ENCODE peak calls at places on chromosome 5, in six cellular contexts. O, Q, N, Y, T and I are unnamed samples.

GRCh38 chr5:143471666-143472411 is 68.4 kb upstream of the NR3C1 start:
- DNase-seq in O (no peak), Q (no peak), Y (peak), T (no peak), N (peak), I (no peak)

GRCh38 chr5:67234671-67235176 is 38.1 kb upstream of the CD180 start:
- DNase-seq in N (peak), O (peak), Y (peak), Q (no peak), T (no peak), I (no peak)

GRCh38 chr5:42228279-42228678 is 195.0 kb upstream of the GHR start:
- DNase-seq in N (no peak), Y (no peak), O (no peak), T (no peak), Q (no peak), I (no peak)

GRCh38 chr5:145934276-145934675 is 2.1 kb upstream of the SH3RF2 start:
- DNase-seq in O (no peak), Q (no peak), Y (no peak), T (no peak), N (no peak), I (no peak)

GRCh38 chr5:157431544-157432200 is 28.3 kb upstream of the NIPAL4 start:
- DNase-seq in T (no peak), O (peak), Q (no peak), N (peak), Y (peak), I (no peak)

GRCh38 chr5:14017904-14018303 is 73.4 kb upstream of the DNAH5 start:
- DNase-seq in Y (no peak), T (no peak), N (no peak), O (no peak), Q (no peak), I (no peak)

GRCh38 chr5:162128117-162128516 is 60.5 kb downstream of the GABRG2 start:
- DNase-seq in Y (no peak), Q (no peak), N (no peak), T (no peak), O (no peak), I (no peak)

GRCh38 chr5:6729400-6730310 is 16.4 kb downstream of the TENT4A start:
- DNase-seq in O (no peak), Q (no peak), Y (no peak), N (no peak), T (peak), I (peak)

GRCh38 chr5:78501411-78502338 is 141.3 kb downstream of the SCAMP1 start:
- DNase-seq in O (no peak), N (peak), Y (no peak), Q (no peak), T (no peak), I (no peak)

GRCh38 chr5:146015001-146015400 is 78.6 kb downstream of the SH3RF2 start:
- DNase-seq in N (no peak), O (no peak), T (no peak), Y (no peak), Q (no peak), I (no peak)

GRCh38 chr5:89690331-89690730 is 719.2 kb downstream of the CETN3 start:
- DNase-seq in T (no peak), N (no peak), Y (no peak), Q (no peak), O (no peak), I (no peak)

GRCh38 chr5:66498791-66499207 is 97.4 kb upstream of the MAST4 start:
- DNase-seq in Y (no peak), O (no peak), T (no peak), Q (no peak), N (peak), I (no peak)

GRCh38 chr5:33340195-33340594 is 100.6 kb upstream of the TARS1 start:
- DNase-seq in N (no peak), O (no peak), Y (no peak), T (no peak), Q (no peak), I (no peak)

GRCh38 chr5:95027151-95027721 is 257.7 kb downstream of the MCTP1 start:
- DNase-seq in T (no peak), O (no peak), Q (no peak), N (no peak), Y (no peak), I (no peak)

GRCh38 chr5:45741110-45741509 is 44.9 kb upstream of the HCN1 start:
- DNase-seq in O (no peak), Q (no peak), Y (no peak), T (no peak), N (no peak), I (no peak)

GRCh38 chr5:91101777-91102379 is 281.2 kb downstream of the ARRDC3 start:
- DNase-seq in Q (peak), N (peak), Y (peak), T (peak), O (peak), I (peak)

GRCh38 chr5:14675309-14675708 is 10.8 kb downstream of the OTULIN start:
- DNase-seq in T (no peak), Y (no peak), N (peak), O (no peak), Q (no peak), I (no peak)

GRCh38 chr5:75536694-75537360 is 25.1 kb downstream of the POLK start:
- DNase-seq in T (no peak), O (no peak), Y (no peak), Q (no peak), N (no peak), I (no peak)

GRCh38 chr5:159669559-159669958 is 246.7 kb upstream of the ADRA1B start:
- DNase-seq in Y (no peak), N (no peak), T (no peak), Q (no peak), O (no peak), I (no peak)

GRCh38 chr5:98563885-98564653 is 209.4 kb upstream of the RGMB start:
- DNase-seq in Q (no peak), T (no peak), Y (no peak), N (no peak), O (no peak), I (no peak)

GRCh38 chr5:169097897-169098296 is 203.0 kb downstream of the SLIT3 start:
- DNase-seq in T (no peak), Y (no peak), Q (no peak), O (no peak), N (no peak), I (no peak)

GRCh38 chr5:169100735-169101075 is 200.2 kb downstream of the SLIT3 start:
- DNase-seq in N (peak), T (no peak), Q (no peak), O (no peak), Y (no peak), I (no peak)

GRCh38 chr5:169098331-169099121 is 202.4 kb downstream of the SLIT3 start:
- DNase-seq in T (no peak), Y (no peak), O (no peak), N (no peak), Q (no peak), I (no peak)

GRCh38 chr5:169101966-169102365 is 199.0 kb downstream of the SLIT3 start:
- DNase-seq in T (no peak), N (no peak), O (no peak), Q (no peak), Y (no peak), I (no peak)

DNA sequence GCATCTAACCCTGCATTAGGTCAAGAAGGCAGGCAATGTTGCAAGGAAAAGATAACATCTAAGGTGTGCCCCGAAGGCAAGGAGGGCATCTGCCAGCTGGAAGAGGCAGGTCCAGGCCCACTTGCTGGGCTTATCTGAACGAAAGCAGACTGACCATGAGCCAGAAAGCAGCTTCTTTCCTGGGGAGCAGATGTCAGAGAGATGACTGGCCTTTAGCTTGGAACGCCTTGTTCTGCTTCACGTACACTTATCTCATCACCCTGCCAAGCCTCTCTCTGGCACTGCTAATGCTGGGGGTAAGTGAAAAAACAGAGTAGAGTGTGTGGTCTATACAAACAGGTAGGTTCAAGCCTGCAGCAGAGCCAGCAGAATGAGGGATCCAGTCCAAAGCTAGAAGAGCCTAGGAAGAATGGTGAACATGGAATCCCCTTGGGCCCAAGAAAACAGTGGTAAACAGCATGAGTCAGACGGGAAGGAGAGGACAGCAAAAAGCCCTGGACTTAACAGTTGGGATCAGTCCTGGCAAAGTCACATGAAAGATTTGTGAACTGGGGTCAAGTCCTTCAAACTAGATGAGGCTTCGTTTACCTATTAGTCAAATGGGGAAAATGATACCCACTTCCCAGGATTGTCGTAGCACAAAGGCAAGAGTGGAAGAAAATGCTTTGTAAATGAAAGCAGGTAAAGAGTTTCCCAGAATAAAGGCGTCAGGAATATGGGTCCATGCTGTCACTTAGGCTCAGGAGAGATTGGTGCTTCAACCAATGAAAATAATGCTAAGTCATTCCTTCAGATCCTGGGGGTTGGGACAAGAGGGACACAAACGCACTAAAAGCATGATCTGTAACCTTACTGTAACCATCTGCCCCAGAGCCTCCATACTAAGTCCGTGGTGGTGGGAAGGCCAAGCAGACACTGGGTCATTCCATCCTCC is 200.9 kb downstream of the SLIT3 start:
- DNase-seq in O (no peak), N (no peak), Q (no peak), T (no peak), Y (no peak), I (no peak)
- H3K27ac ChIP-seq in O (no peak), N (no peak), Q (no peak), T (no peak), Y (no peak), I (no peak)

DNA sequence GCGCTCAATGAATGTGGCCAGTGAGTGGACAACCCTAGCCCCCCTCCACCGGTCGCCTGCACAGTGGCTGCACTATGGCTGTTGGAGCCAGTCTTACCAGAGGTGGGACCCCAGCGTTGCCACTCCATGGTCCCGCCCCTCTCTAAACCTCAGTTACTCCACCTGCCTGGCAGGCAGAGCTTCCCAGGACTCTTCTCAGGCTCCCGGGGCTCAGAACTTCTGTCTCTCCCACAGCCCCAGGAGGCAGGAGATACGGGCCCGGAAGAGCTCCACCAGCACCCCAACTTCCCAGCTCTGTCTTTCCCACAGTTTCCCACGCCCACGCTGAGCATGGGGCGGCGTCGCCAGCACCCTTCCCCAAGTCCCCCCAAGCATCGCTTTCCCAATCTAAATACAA is 975 bp downstream of the RASGEF1C start:
- DNase-seq in N (no peak), O (no peak), T (no peak), Y (no peak), Q (no peak), I (peak)
- H3K4me3 ChIP-seq in N (no peak), O (no peak), T (no peak), Y (no peak), Q (peak), I (no peak)

GRCh38 chr5:151257731-151258715 is 5.0 kb downstream of the GM2A start:
- DNase-seq in Y (peak), T (peak), O (no peak), Q (no peak), N (peak), I (no peak)
- H3K27ac ChIP-seq in Y (no peak), T (no peak), O (no peak), Q (no peak), N (no peak), I (peak)

DNA sequence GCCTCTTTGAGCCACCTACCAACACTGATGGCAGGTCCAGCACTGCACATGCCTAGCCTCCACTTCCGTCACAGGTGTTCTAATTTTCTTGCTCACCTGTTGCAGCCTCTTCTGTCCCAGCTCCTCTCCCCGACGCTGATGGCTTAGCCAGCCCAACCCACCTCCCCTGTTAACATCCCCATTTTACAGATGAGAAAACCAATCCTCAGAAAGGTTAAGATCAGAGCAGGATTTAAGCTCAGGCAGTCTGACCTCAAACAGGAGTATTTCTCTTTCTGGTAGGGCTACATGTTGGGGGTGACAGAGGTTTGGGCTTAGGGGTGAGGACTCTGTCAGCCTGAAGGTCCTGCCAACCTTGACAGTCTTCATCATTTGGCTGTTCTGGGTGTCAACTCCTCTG is 74.5 kb upstream of the PITX1 start:
- DNase-seq in Q (no peak), Y (no peak), N (no peak), O (no peak), T (no peak), I (no peak)
- H3K4me3 ChIP-seq in Q (no peak), Y (no peak), N (no peak), O (no peak), T (no peak), I (no peak)

DNA sequence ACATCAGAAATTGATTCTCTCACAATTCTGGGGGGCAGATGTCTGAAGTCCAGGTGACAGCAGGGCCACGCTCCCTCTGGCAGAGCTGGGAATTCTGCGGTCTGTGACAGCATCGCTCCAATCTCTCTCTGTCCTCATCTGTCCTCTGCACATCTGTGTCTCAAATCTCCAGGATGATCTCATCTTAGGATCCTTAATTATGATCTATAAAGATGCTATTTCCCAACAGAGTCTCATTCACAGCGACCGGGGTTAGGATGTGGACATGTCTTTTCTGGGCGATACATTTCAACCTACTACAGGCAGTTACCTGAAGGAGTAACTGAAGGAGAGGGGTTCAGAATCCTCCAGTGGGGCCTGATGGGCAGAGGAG is 31.4 kb downstream of the ANKRD33B start:
- DNase-seq in Y (peak), N (peak), O (no peak), Q (no peak), T (no peak), I (no peak)
- H3K27ac ChIP-seq in Y (peak), N (peak), O (peak), Q (peak), T (peak), I (peak)